ENCODE peak calls at places on chromosomes 5 and 9, in four cellular contexts. T is mesenchymal stem cell, O is trophoblast cell, X is IMR-90. Y is an unnamed sample.

GRCh38 chr5:54753034-54753433 is 232.4 kb downstream of the ESM1 start:
- DNase-seq in T (peak; percentile 84), O (no peak), X (peak; percentile 79), Y (no peak)

GRCh38 chr9:96383165-96383939 is at the start of gene SLC35D2:
- DNase-seq in T (peak; percentile 70), O (peak; percentile 71), X (peak; percentile 32), Y (peak; percentile 37)

GRCh38 chr9:134966270-134966669 is 48.6 kb upstream of the FCN1 start:
- DNase-seq in T (no peak), O (no peak), X (no peak), Y (no peak)

GRCh38 chr9:4068449-4068848 is 231.4 kb downstream of the GLIS3 start:
- DNase-seq in T (no peak), O (no peak), X (no peak), Y (no peak)

GRCh38 chr9:125742657-125743056 is 4.5 kb upstream of the PBX3 start:
- DNase-seq in T (no peak), O (no peak), X (no peak), Y (no peak)

GRCh38 chr9:95891067-95891466 is 15.6 kb downstream of the ERCC6L2 start:
- DNase-seq in T (no peak), O (no peak), X (no peak), Y (no peak)

GRCh38 chr9:122338989-122339388 is 31.8 kb upstream of the PTGS1 start:
- DNase-seq in T (no peak), O (no peak), X (no peak), Y (no peak)

GRCh38 chr5:132057498-132058255 is 2.8 kb upstream of the IL3 start:
- DNase-seq in T (no peak), O (no peak), X (no peak), Y (no peak)

GRCh38 chr9:34322899-34323591 is 6.0 kb downstream of the KIF24 start:
- DNase-seq in T (no peak), O (no peak), X (peak; percentile 23), Y (no peak)

GRCh38 chr5:145221416-145221815 is 613.7 kb downstream of the PRELID2 start:
- DNase-seq in T (no peak), O (no peak), X (peak; percentile 19), Y (no peak)

GRCh38 chr9:95138474-95138873 is 179.0 kb downstream of the FANCC start:
- DNase-seq in T (no peak), O (no peak), X (peak; percentile 36), Y (no peak)

GRCh38 chr5:148229840-148230239 is 8.5 kb upstream of the MARCOL start:
- DNase-seq in T (no peak), O (no peak), X (no peak), Y (no peak)

GRCh38 chr5:16727937-16728336 is 111.1 kb upstream of the RETREG1 start:
- DNase-seq in T (no peak), O (no peak), X (no peak), Y (no peak)

GRCh38 chr9:137309368-137310189 is 7.5 kb upstream of the NRARP start:
- DNase-seq in T (no peak), O (no peak), X (no peak), Y (no peak)

GRCh38 chr5:174413520-174414314 is 310.7 kb upstream of the MSX2 start:
- DNase-seq in T (peak; percentile 20), O (no peak), X (peak; percentile 84), Y (no peak)

GRCh38 chr9:35867538-35867937 is 2.7 kb downstream of the OR13J1 start:
- DNase-seq in T (no peak), O (no peak), X (no peak), Y (no peak)

GRCh38 chr5:179261301-179262125 is 83.7 kb downstream of the ADAMTS2 start:
- DNase-seq in T (peak; percentile 75), O (no peak), X (peak; percentile 57), Y (peak; percentile 46)

GRCh38 chr5:145483211-145483610 is 351.9 kb downstream of the PRELID2 start:
- DNase-seq in T (peak; percentile 51), O (no peak), X (peak; percentile 66), Y (no peak)

GRCh38 chr9:114327749-114328148 is 1.9 kb upstream of the ORM2 start:
- DNase-seq in T (no peak), O (no peak), X (no peak), Y (no peak)
- H3K14ac ChIP-seq in T (no peak overlapping the region), O (no peak overlapping the region), X (no peak overlapping the region), Y (peak overlapping the region; percentile 63)

GRCh38 chr9:115141612-115142011 is 23.7 kb upstream of the TNC start:
- DNase-seq in T (no peak), O (no peak), X (no peak), Y (no peak)
- H4K8ac ChIP-seq in T (no peak overlapping the region), O (no peak overlapping the region), X (no peak overlapping the region), Y (no peak overlapping the region)

GRCh38 chr5:8176101-8176693 is 307.2 kb downstream of the MTRR start:
- DNase-seq in T (no peak), O (no peak), X (peak; percentile 1), Y (no peak)
- H3K4me2 ChIP-seq in T (no peak overlapping the region), O (no peak overlapping the region), X (no peak overlapping the region), Y (no peak overlapping the region)

GRCh38 chr5:134758176-134758503 is 439 bp upstream of the DDX46 start:
- DNase-seq in T (no peak), O (no peak), X (no peak), Y (no peak)
- H3K14ac ChIP-seq in T (no peak overlapping the region), O (peak overlapping the region; percentile 23), X (peak overlapping the region; percentile 83), Y (no peak overlapping the region)

GRCh38 chr5:156513123-156513814 is 186.3 kb downstream of the SGCD start:
- DNase-seq in T (peak; percentile 10), O (no peak), X (no peak), Y (no peak)

GRCh38 chr5:156515121-156515520 is 188.2 kb downstream of the SGCD start:
- DNase-seq in T (no peak), O (no peak), X (peak; percentile 78), Y (no peak)

DNA sequence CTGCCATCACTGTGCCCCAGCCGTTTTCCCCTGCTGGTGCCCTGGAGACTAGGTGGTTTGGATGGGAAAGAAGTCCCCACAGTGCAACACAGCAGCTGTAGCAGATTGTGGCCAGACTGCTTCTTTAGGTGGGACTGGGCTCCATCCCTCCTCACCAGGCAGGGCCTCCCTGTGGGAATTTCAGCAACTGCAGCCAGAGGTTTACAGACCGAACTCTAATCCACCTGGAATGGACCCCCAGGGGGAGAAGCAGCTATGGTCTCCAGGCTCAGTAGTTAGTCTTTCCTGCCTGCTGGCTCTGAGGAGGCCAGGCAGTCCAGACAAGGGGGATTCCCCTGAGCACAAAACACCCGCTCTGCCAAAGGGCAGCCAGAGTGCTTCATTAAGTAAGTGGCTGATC is 188.8 kb downstream of the SGCD start:
- DNase-seq in T (no peak), O (no peak), X (peak; percentile 28), Y (no peak)
- H4K8ac ChIP-seq in T (no peak overlapping the region), O (no peak overlapping the region), X (peak overlapping the region; percentile 61), Y (no peak overlapping the region)

Y was measured in neuronal stem cell.